ENCODE peak calls at places on chromosomes 2 and 18, in five cellular contexts. N is uterus, D is GM23248, G is PC-9, Z is sigmoid colon. R is an unnamed sample.

GRCh38 chr2:36562973-36563532 is 34.9 kb downstream of the FEZ2 start:
- DNase-seq in N (no peak), D (peak; percentile 73), G (peak; percentile 88), Z (no peak), R (no peak)

GRCh38 chr2:149657393-149657792 is 69.8 kb upstream of the MMADHC start:
- DNase-seq in N (no peak), D (no peak), G (no peak), Z (no peak), R (no peak)

GRCh38 chr2:99765919-99766318 is 276.1 kb upstream of the REV1 start:
- DNase-seq in N (no peak), D (no peak), G (no peak), Z (no peak), R (no peak)

GRCh38 chr2:99608092-99608491 is 118.3 kb upstream of the REV1 start:
- DNase-seq in N (no peak), D (peak; percentile 14), G (no peak), Z (no peak), R (no peak)

GRCh38 chr18:50469380-50469781 is 90.5 kb upstream of the MAPK4 start:
- DNase-seq in N (no peak), D (no peak), G (no peak), Z (no peak), R (no peak)

GRCh38 chr18:34764451-34764850 is 54.4 kb downstream of the DTNA start:
- DNase-seq in N (no peak), D (no peak), G (no peak), Z (no peak), R (no peak)

GRCh38 chr2:152016175-152017120 is 82.4 kb downstream of the CACNB4 start:
- DNase-seq in N (no peak), D (no peak), G (no peak), Z (no peak), R (no peak)

GRCh38 chr2:137115081-137115713 is 349.9 kb downstream of the THSD7B start:
- DNase-seq in N (no peak), D (peak; percentile 10), G (no peak), Z (no peak), R (no peak)

GRCh38 chr2:235471186-235471747 is 22.6 kb upstream of the AGAP1 start:
- DNase-seq in N (no peak), D (no peak), G (no peak), Z (no peak), R (peak; percentile 50)

GRCh38 chr2:53820038-53820437 is 33.2 kb downstream of the ERLEC1 start:
- DNase-seq in N (no peak), D (no peak), G (no peak), Z (no peak), R (no peak)

GRCh38 chr2:189142893-189143759 is 36.4 kb downstream of the COL5A2 start:
- DNase-seq in N (no peak), D (peak; percentile 76), G (no peak), Z (no peak), R (no peak)

GRCh38 chr2:227908266-227909054 is 37.0 kb downstream of the DAW1 start:
- DNase-seq in N (no peak), D (peak; percentile 39), G (no peak), Z (no peak), R (no peak)

GRCh38 chr18:47420130-47420529 is 168.7 kb upstream of the SKOR2 start:
- DNase-seq in N (no peak), D (no peak), G (no peak), Z (no peak), R (no peak)

GRCh38 chr2:133561045-133561852 is 7.0 kb downstream of the NCKAP5 start:
- DNase-seq in N (no peak), D (peak; percentile 87), G (no peak), Z (no peak), R (peak; percentile 32)

GRCh38 chr2:143452817-143453462 is 323.7 kb downstream of the ARHGAP15 start:
- DNase-seq in N (no peak), D (no peak), G (no peak), Z (no peak), R (no peak)

GRCh38 chr2:192053921-192054320 is 140.8 kb downstream of the TMEFF2 start:
- DNase-seq in N (no peak), D (no peak), G (no peak), Z (no peak), R (no peak)

GRCh38 chr2:213317929-213318328 is 33.7 kb downstream of the SPAG16 start:
- DNase-seq in N (no peak), D (peak; percentile 43), G (no peak), Z (no peak), R (no peak)

GRCh38 chr2:171712051-171712450 is 24.8 kb downstream of the DYNC1I2 start:
- DNase-seq in N (no peak), D (peak; percentile 89), G (no peak), Z (no peak), R (no peak)

GRCh38 chr2:108925286-108925685 is 63.7 kb downstream of the EDAR start:
- DNase-seq in N (no peak), D (no peak), G (no peak), Z (peak; percentile 35), R (no peak)

GRCh38 chr2:85132834-85133637 is at the start of gene TCF7L1:
- DNase-seq in N (peak; percentile 90), D (peak; percentile 88), G (no peak), Z (peak; percentile 95), R (peak; percentile 97)

GRCh38 chr2:222627764-222628163 is 28.1 kb downstream of the FARSB start:
- DNase-seq in N (no peak), D (no peak), G (no peak), Z (no peak), R (no peak)

GRCh38 chr2:98552499-98553179 is 55.7 kb downstream of the COA5 start:
- DNase-seq in N (no peak), D (peak; percentile 75), G (no peak), Z (no peak), R (no peak)

GRCh38 chr18:3869848-3870247 is 419.9 kb downstream of the TGIF1 start:
- DNase-seq in N (no peak), D (peak; percentile 76), G (no peak), Z (no peak), R (no peak)

GRCh38 chr2:157395811-157396210 is 48.1 kb downstream of the CYTIP start:
- DNase-seq in N (no peak), D (no peak), G (no peak), Z (no peak), R (no peak)

GRCh38 chr18:69196336-69196735 is 204.4 kb upstream of the DOK6 start:
- DNase-seq in N (no peak), D (no peak), G (no peak), Z (no peak), R (no peak)

GRCh38 chr2:212921061-212921460 is 230.4 kb downstream of the IKZF2 start:
- DNase-seq in N (no peak), D (no peak), G (no peak), Z (no peak), R (no peak)

GRCh38 chr2:170843656-170844055 is 27.0 kb downstream of the GAD1 start:
- DNase-seq in N (no peak), D (peak; percentile 79), G (peak; percentile 64), Z (no peak), R (no peak)

DNA sequence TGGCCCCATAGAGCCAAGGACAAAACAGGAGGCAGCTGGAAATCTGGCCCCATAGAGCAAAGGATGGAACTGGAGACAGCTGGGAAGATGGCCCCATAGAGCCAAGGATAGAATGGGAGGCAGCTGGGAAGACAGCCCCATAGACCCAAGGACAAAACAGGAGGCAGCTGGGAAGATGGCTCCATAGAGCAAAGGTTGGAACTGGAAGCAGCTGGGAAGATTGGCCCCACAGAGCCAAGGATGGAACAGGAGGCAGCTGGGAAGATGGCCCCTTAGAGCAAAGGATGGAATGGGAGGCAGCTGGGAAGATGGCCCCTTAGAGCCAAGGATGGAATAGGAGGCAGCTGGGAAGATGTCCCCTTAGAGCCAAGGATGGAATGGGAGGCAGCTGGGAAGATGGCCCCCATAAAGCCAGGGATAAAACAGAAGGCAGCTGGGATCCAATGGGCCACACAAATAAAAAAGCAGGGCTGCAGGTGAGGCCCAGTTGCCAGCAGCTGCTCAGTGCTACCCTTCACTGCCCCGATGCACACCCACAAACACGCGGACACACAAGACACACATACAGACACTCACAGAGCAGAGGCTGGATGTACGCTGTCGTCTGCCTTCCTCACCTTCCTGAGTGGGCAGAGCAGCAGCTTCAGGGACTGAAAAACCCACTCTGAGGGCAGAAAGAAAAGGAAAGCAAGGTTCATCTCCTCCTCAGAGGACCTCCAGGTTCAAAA is 505.4 kb upstream of the MYT1L start:
- DNase-seq in N (no peak), D (no peak), G (no peak), Z (no peak), R (no peak)
- H3K4me3 ChIP-seq in N (no peak overlapping the region), D (no peak overlapping the region), G (no peak overlapping the region), Z (no peak overlapping the region), R (no peak overlapping the region)

DNA sequence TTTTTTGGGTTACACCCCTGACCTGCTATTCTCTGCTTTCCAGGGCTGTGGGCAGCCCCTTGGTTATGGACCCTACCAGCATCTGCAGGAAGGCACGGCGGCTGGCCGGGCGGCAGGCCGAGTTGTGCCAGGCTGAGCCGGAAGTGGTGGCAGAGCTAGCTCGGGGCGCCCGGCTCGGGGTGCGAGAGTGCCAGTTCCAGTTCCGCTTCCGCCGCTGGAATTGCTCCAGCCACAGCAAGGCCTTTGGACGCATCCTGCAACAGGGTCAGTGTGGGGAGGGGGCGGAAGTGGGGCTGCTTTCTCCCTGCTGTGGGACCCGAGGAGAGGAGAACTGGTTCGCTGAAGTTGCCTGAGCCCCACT is 9.7 kb upstream of the WNT10A start:
- DNase-seq in N (no peak), D (no peak), G (no peak), Z (no peak), R (no peak)
- H3K4me3 ChIP-seq in N (no peak overlapping the region), D (no peak overlapping the region), G (no peak overlapping the region), Z (peak overlapping the region; percentile 28), R (no peak overlapping the region)

GRCh38 chr18:77133920-77134496 is 1.4 kb upstream of the MBP start:
- DNase-seq in N (no peak), D (peak; percentile 16), G (no peak), Z (peak; percentile 83), R (peak; percentile 93)
- H3K4me3 ChIP-seq in N (no peak overlapping the region), D (no peak overlapping the region), G (no peak overlapping the region), Z (no peak overlapping the region), R (no peak overlapping the region)

GRCh38 chr2:45672138-45672537 is 20.7 kb downstream of the PRKCE start:
- DNase-seq in N (no peak), D (no peak), G (no peak), Z (no peak), R (no peak)

GRCh38 chr2:45678791-45679348 is 27.4 kb downstream of the PRKCE start:
- DNase-seq in N (no peak), D (no peak), G (no peak), Z (no peak), R (no peak)

GRCh38 chr2:45676088-45676487 is 24.6 kb downstream of the PRKCE start:
- DNase-seq in N (no peak), D (no peak), G (no peak), Z (no peak), R (no peak)

GRCh38 chr2:45674035-45674791 is 22.7 kb downstream of the PRKCE start:
- DNase-seq in N (no peak), D (peak; percentile 51), G (peak; percentile 47), Z (no peak), R (no peak)

DNA sequence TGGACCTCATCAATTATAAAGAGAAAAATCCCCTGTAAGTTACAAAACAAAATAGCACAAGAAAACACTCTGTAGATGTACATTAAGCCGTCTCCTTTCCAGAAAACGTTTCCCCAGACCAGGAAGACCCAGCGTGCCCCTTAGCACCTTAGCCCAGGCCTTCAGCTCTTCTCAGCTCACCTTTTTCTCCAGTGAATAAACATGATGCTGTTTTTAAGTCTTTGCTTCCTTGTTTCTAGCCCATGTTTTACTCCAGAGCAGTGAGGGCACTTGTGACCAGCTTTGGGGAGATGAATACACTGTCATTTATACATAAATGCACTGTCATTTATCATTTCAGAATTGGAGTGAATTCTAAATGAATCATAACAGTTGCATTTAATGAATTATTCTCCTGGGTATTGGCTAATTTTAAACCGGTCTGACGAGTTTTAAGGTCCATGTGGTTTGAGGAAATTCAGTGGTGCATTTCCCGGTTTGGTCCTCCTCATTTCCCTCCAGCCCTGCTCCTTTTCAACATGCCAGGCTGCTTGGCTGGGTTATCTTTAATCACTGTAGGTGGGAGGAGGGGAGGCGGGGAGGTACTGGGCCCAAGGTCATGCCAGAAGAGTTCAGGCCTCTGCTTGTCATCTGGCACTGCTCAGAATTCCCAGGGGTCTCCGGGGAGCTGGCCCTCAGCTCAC is 23.8 kb downstream of the PRKCE start:
- DNase-seq in N (no peak), D (peak; percentile 63), G (peak; percentile 99), Z (no peak), R (no peak)
- H3K4me3 ChIP-seq in N (no peak overlapping the region), D (no peak overlapping the region), G (peak overlapping the region; percentile 32), Z (no peak overlapping the region), R (no peak overlapping the region)